ENCODE peak calls at places on chromosomes 5 and 9, in six cellular contexts. R, N, J, M, Z and W are unnamed samples.

GRCh38 chr5:180808461-180809000 is 5.9 kb upstream of the MGAT1 start:
- DNase-seq in M (no peak), J (peak), R (no peak), Z (no peak), N (no peak), W (no peak)

GRCh38 chr5:132422720-132423442 is 53.4 kb downstream of the SLC22A5 start:
- DNase-seq in Z (peak), M (peak), J (no peak), R (peak), N (no peak), W (no peak)

GRCh38 chr5:125700380-125700856 is 722.8 kb upstream of the GRAMD2B start:
- DNase-seq in R (no peak), M (no peak), N (no peak), J (peak), Z (no peak), W (no peak)

GRCh38 chr9:131421691-131422090 is 27.8 kb downstream of the PRRC2B start:
- DNase-seq in N (no peak), R (no peak), J (no peak), Z (no peak), M (no peak), W (no peak)

GRCh38 chr5:1118231-1118698 is 6.4 kb upstream of the SLC12A7 start:
- DNase-seq in R (no peak), Z (no peak), J (peak), N (no peak), M (peak), W (no peak)

GRCh38 chr5:164532226-164532937 is 1027.0 kb downstream of the MAT2B start:
- DNase-seq in R (no peak), M (no peak), J (peak), N (no peak), Z (no peak), W (no peak)

GRCh38 chr5:98248949-98249348 is 524.5 kb upstream of the RGMB start:
- DNase-seq in N (no peak), J (peak), Z (peak), R (no peak), M (no peak), W (no peak)

GRCh38 chr9:3880851-3881250 is 355.1 kb upstream of the RFX3 start:
- DNase-seq in Z (peak), J (peak), M (no peak), N (no peak), R (no peak), W (no peak)

GRCh38 chr5:157215826-157216167 is 35.2 kb downstream of the ITK start:
- DNase-seq in Z (no peak), J (no peak), R (no peak), M (no peak), N (no peak), W (no peak)

GRCh38 chr9:93665128-93665565 is 88.8 kb downstream of the PHF2 start:
- DNase-seq in Z (no peak), N (no peak), J (no peak), M (no peak), R (no peak), W (no peak)

GRCh38 chr5:104363567-104363966 is 801.0 kb upstream of the NUDT12 start:
- DNase-seq in J (no peak), N (no peak), R (no peak), Z (no peak), M (no peak), W (no peak)

GRCh38 chr9:136807281-136808074 is at the start of gene RABL6:
- DNase-seq in M (peak), J (peak), Z (peak), R (peak), N (peak), W (peak)

GRCh38 chr9:108041551-108041950 is 552.0 kb upstream of the KLF4 start:
- DNase-seq in N (no peak), J (peak), M (no peak), Z (peak), R (no peak), W (no peak)

GRCh38 chr5:149853019-149853648 is 91.5 kb downstream of the PDE6A start:
- DNase-seq in N (peak), R (peak), Z (peak), J (peak), M (peak), W (peak)

GRCh38 chr5:163861670-163862069 is 356.3 kb downstream of the MAT2B start:
- DNase-seq in R (no peak), N (no peak), M (no peak), Z (peak), J (no peak), W (no peak)

GRCh38 chr5:23169660-23170416 is 316.7 kb upstream of the CDH12 start:
- DNase-seq in J (no peak), R (no peak), M (no peak), Z (no peak), N (no peak), W (no peak)

GRCh38 chr5:132459031-132459982 is 31.3 kb downstream of the IRF1 start:
- DNase-seq in R (no peak), N (no peak), J (no peak), M (no peak), Z (peak), W (no peak)